ENCODE peak calls at places on chromosome 14, in seven cellular contexts. M is activated CD8-positive, alpha-beta memory T cell treated with anti-CD3 and anti-CD28 coated beads, Interleukin-2, amount 50 U/mL, for 48 hours; K is EL; U is iPS-NIHi11; B is activated CD4-positive, alpha-beta T cell treated with anti-CD3 and anti-CD28 coated beads for 48 hours; D is left kidney; O is effector CD4-positive, alpha-beta T cell. V is an unnamed sample.

GRCh38 chr14:50381823-50382287 is 14.8 kb downstream of the CDKL1 start:
- DNase-seq in M (no peak), K (no peak), U (no peak), B (no peak), D (peak; percentile 35), O (no peak), V (no peak)

GRCh38 chr14:38693423-38693822 is 409.6 kb downstream of the SEC23A start:
- DNase-seq in M (no peak), K (no peak), U (no peak), B (no peak), D (no peak), O (no peak), V (no peak)

GRCh38 chr14:93970589-93970966 is 5.8 kb downstream of the ASB2 start:
- DNase-seq in M (peak; percentile 75), K (peak; percentile 28), U (peak; percentile 57), B (peak; percentile 78), D (peak; percentile 38), O (peak; percentile 65), V (peak; percentile 20)

GRCh38 chr14:88189040-88189839 is 133.8 kb downstream of the KCNK10 start:
- DNase-seq in M (peak; percentile 71), K (peak; percentile 81), U (peak; percentile 69), B (peak; percentile 75), D (peak; percentile 94), O (peak; percentile 24), V (peak; percentile 73)

GRCh38 chr14:97634786-97635185 is 837.6 kb downstream of the VRK1 start:
- DNase-seq in M (no peak), K (no peak), U (no peak), B (peak; percentile 40), D (peak; percentile 49), O (no peak), V (no peak)

GRCh38 chr14:91322623-91323022 is 78.1 kb upstream of the GPR68 start:
- DNase-seq in M (no peak), K (no peak), U (no peak), B (no peak), D (no peak), O (no peak), V (peak; percentile 31)

GRCh38 chr14:64645220-64645891 is 58.9 kb upstream of the PLEKHG3 start:
- DNase-seq in M (no peak), K (peak; percentile 98), U (peak; percentile 61), B (no peak), D (peak; percentile 88), O (no peak), V (peak; percentile 51)

GRCh38 chr14:49853572-49854375 is 1.2 kb upstream of the NEMF start:
- DNase-seq in M (peak; percentile 84), K (peak; percentile 79), U (peak; percentile 72), B (peak; percentile 81), D (peak; percentile 91), O (peak; percentile 64), V (peak; percentile 90)

GRCh38 chr14:97177635-97178034 is 380.5 kb downstream of the VRK1 start:
- DNase-seq in M (no peak), K (no peak), U (no peak), B (no peak), D (no peak), O (no peak), V (no peak)

GRCh38 chr14:82642425-82642824 is 1108.8 kb upstream of the SEL1L start:
- DNase-seq in M (no peak), K (no peak), U (peak; percentile 31), B (peak; percentile 2), D (peak; percentile 80), O (no peak), V (no peak)

GRCh38 chr14:102924632-102925588 is 2.4 kb downstream of the AMN start:
- DNase-seq in M (no peak), K (no peak), U (no peak), B (peak; percentile 6), D (peak; percentile 24), O (no peak), V (no peak)

GRCh38 chr14:64937821-64938193 is 4.7 kb downstream of the GPX2 start:
- DNase-seq in M (no peak), K (no peak), U (no peak), B (no peak), D (peak; percentile 45), O (no peak), V (no peak)

GRCh38 chr14:52020866-52021717 is 31.7 kb downstream of the RTRAF start:
- DNase-seq in M (no peak), K (no peak), U (no peak), B (no peak), D (peak; percentile 15), O (no peak), V (no peak)

GRCh38 chr14:22597265-22597664 is 835 bp upstream of the ABHD4 start:
- DNase-seq in M (no peak), K (no peak), U (no peak), B (no peak), D (no peak), O (no peak), V (no peak)

GRCh38 chr14:29528889-29529288 is 398.8 kb downstream of the PRKD1 start:
- DNase-seq in M (no peak), K (no peak), U (no peak), B (no peak), D (peak; percentile 51), O (no peak), V (no peak)

GRCh38 chr14:54550514-54550913 is 16.4 kb upstream of the SAMD4A start:
- DNase-seq in M (no peak), K (no peak), U (no peak), B (no peak), D (no peak), O (no peak), V (no peak)

GRCh38 chr14:100334904-100335303 is 11.8 kb downstream of the SLC25A47 start:
- DNase-seq in M (no peak), K (no peak), U (no peak), B (no peak), D (no peak), O (no peak), V (no peak)

GRCh38 chr14:68139466-68140110 is 320.0 kb downstream of the RAD51B start:
- DNase-seq in M (no peak), K (no peak), U (no peak), B (no peak), D (peak; percentile 41), O (no peak), V (no peak)

GRCh38 chr14:61433822-61434221 is 112.4 kb downstream of the PRKCH start:
- DNase-seq in M (no peak), K (no peak), U (no peak), B (no peak), D (no peak), O (no peak), V (no peak)

GRCh38 chr14:60331201-60332045 is 82.4 kb downstream of the PPM1A start:
- DNase-seq in M (peak; percentile 91), K (peak; percentile 38), U (peak; percentile 77), B (peak; percentile 88), D (peak; percentile 95), O (peak; percentile 65), V (peak; percentile 30)

GRCh38 chr14:97380539-97380941 is 583.4 kb downstream of the VRK1 start:
- DNase-seq in M (peak; percentile 78), K (no peak), U (no peak), B (peak; percentile 88), D (no peak), O (no peak), V (no peak)

GRCh38 chr14:89276424-89276975 is 140.5 kb downstream of the FOXN3 start:
- DNase-seq in M (peak; percentile 90), K (peak; percentile 71), U (no peak), B (peak; percentile 88), D (no peak), O (no peak), V (no peak)

GRCh38 chr14:95195031-95195430 is 37.7 kb upstream of the DICER1 start:
- DNase-seq in M (no peak), K (no peak), U (no peak), B (no peak), D (no peak), O (no peak), V (no peak)

GRCh38 chr14:100490252-100490651 is 97.0 kb downstream of the BEGAIN start:
- DNase-seq in M (no peak), K (no peak), U (no peak), B (no peak), D (no peak), O (no peak), V (no peak)

GRCh38 chr14:101407328-101407727 is 154.0 kb upstream of the DIO3 start:
- DNase-seq in M (no peak), K (no peak), U (no peak), B (no peak), D (no peak), O (no peak), V (no peak)

GRCh38 chr14:60106341-60106740 is 14.6 kb downstream of the PCNX4 start:
- DNase-seq in M (no peak), K (peak; percentile 41), U (no peak), B (no peak), D (no peak), O (no peak), V (no peak)

GRCh38 chr14:54901380-54902142 is 1.1 kb downstream of the GCH1 start:
- DNase-seq in M (peak; percentile 59), K (peak; percentile 22), U (no peak), B (peak; percentile 24), D (peak; percentile 63), O (no peak), V (no peak)

GRCh38 chr14:90894241-90894640 is 78.0 kb upstream of the TTC7B start:
- DNase-seq in M (no peak), K (no peak), U (no peak), B (no peak), D (no peak), O (no peak), V (no peak)

GRCh38 chr14:55373784-55374725 is 37.6 kb downstream of the ATG14 start:
- DNase-seq in M (no peak), K (peak; percentile 43), U (no peak), B (peak; percentile 23), D (no peak), O (peak; percentile 16), V (peak; percentile 40)

GRCh38 chr14:50726372-50727107 is 58.4 kb upstream of the SAV1 start:
- DNase-seq in M (no peak), K (peak; percentile 81), U (no peak), B (peak; percentile 27), D (no peak), O (no peak), V (no peak)

GRCh38 chr14:96037891-96038557 is 1.1 kb upstream of the C14orf132 start:
- DNase-seq in M (no peak), K (peak; percentile 27), U (peak; percentile 52), B (no peak), D (peak; percentile 26), O (no peak), V (no peak)

GRCh38 chr14:20412422-20412821 is 879 bp downstream of the TEP1 start:
- DNase-seq in M (no peak), K (peak; percentile 13), U (no peak), B (no peak), D (no peak), O (no peak), V (peak; percentile 26)

GRCh38 chr14:51056431-51056830 is 38.5 kb downstream of the TRIM9 start:
- DNase-seq in M (no peak), K (no peak), U (no peak), B (no peak), D (no peak), O (no peak), V (no peak)

GRCh38 chr14:104322531-104323466 is 184.4 kb downstream of the KIF26A start:
- DNase-seq in M (no peak), K (no peak), U (no peak), B (no peak), D (peak; percentile 20), O (no peak), V (no peak)

GRCh38 chr14:87999282-87999681 is 5.7 kb upstream of the GPR65 start:
- DNase-seq in M (no peak), K (no peak), U (no peak), B (no peak), D (no peak), O (no peak), V (no peak)